ENCODE peak calls at places on chromosomes 1 and 21, in four cellular contexts. B is fibroblast of lung, E is H7, C is DMS53. N is an unnamed sample.

GRCh38 chr1:60394436-60394835 is 320.9 kb upstream of the C1orf87 start:
- DNase-seq in B (peak), E (no peak), C (no peak), N (no peak)

GRCh38 chr1:207995576-207995975 is 84.7 kb upstream of the CD34 start:
- DNase-seq in B (no peak), E (no peak), C (no peak), N (no peak)

GRCh38 chr1:69410457-69410850 is 157.3 kb upstream of the LRRC7 start:
- DNase-seq in B (no peak), E (no peak), C (no peak), N (no peak)

GRCh38 chr1:232452137-232452536 is 177.8 kb downstream of the SIPA1L2 start:
- DNase-seq in B (no peak), E (no peak), C (no peak), N (no peak)

GRCh38 chr1:31482478-31483011 is 69.5 kb downstream of the SERINC2 start:
- DNase-seq in B (no peak), E (no peak), C (no peak), N (no peak)

GRCh38 chr1:225474439-225474985 is 46.7 kb upstream of the LBR start:
- DNase-seq in B (no peak), E (no peak), C (no peak), N (peak)

GRCh38 chr1:27574871-27575831 is 28.8 kb downstream of the AHDC1 start:
- DNase-seq in B (peak), E (peak), C (peak), N (peak)

GRCh38 chr1:170402451-170403311 is 129.3 kb upstream of the GORAB start:
- DNase-seq in B (peak), E (no peak), C (no peak), N (no peak)

GRCh38 chr1:27506703-27507102 is 16.7 kb upstream of the WASF2 start:
- DNase-seq in B (no peak), E (peak), C (no peak), N (no peak)

GRCh38 chr1:42952353-42953001 is 6.2 kb downstream of the SLC2A1 start:
- DNase-seq in B (peak), E (no peak), C (no peak), N (no peak)

GRCh38 chr1:147840909-147841308 is 61.7 kb upstream of the GJA8 start:
- DNase-seq in B (no peak), E (no peak), C (peak), N (no peak)

GRCh38 chr21:45130324-45130774 is 56.0 kb downstream of the ADARB1 start:
- DNase-seq in B (peak), E (no peak), C (no peak), N (no peak)

GRCh38 chr1:204466416-204467405 is 27.9 kb downstream of the PIK3C2B start:
- DNase-seq in B (no peak), E (no peak), C (no peak), N (peak)

GRCh38 chr1:246317723-246318359 is 189.2 kb downstream of the SMYD3 start:
- DNase-seq in B (peak), E (no peak), C (peak), N (no peak)

GRCh38 chr1:223733898-223734852 is 21.8 kb downstream of the CAPN2 start:
- DNase-seq in B (no peak), E (peak), C (no peak), N (peak)

N was measured in upper lobe of right lung.